ENCODE peak calls at places on chromosomes 7 and 10, in seven cellular contexts. M is CD8-positive, alpha-beta T cell; D is endodermal cell; X is breast epithelium; Y is OCI-LY7; A is cardiac muscle cell; R is thoracic aorta. U is an unnamed sample. For H3K4me1, the result is how much of the 10 kb centered on the place peaks cover.

GRCh38 chr10:103659674-103660363 is 166.3 kb downstream of the NEURL1 start:
- DNase-seq in M (peak), D (peak), X (peak), Y (no peak), A (peak), R (no peak), U (peak)

GRCh38 chr10:86188796-86189558 is 177.6 kb downstream of the GRID1 start:
- DNase-seq in M (no peak), D (no peak), X (no peak), Y (no peak), A (no peak), R (no peak), U (no peak)

GRCh38 chr10:101577121-101577871 is 10.8 kb downstream of the POLL start:
- DNase-seq in M (no peak), D (no peak), X (no peak), Y (no peak), A (no peak), R (no peak), U (no peak)

GRCh38 chr10:103966671-103967432 is at the start of gene SLK:
- DNase-seq in M (peak), D (peak), X (peak), Y (peak), A (peak), R (peak), U (peak)

GRCh38 chr10:97729014-97729413 is 7.9 kb upstream of the ZFYVE27 start:
- DNase-seq in M (no peak), D (no peak), X (no peak), Y (no peak), A (no peak), R (no peak), U (no peak)

GRCh38 chr7:329691-330281 is 39.8 kb downstream of the FOXL3 start:
- DNase-seq in M (no peak), D (no peak), X (no peak), Y (no peak), A (no peak), R (no peak), U (no peak)

GRCh38 chr10:85735997-85736396 is 630.6 kb downstream of the GRID1 start:
- DNase-seq in M (no peak), D (no peak), X (no peak), Y (no peak), A (no peak), R (no peak), U (no peak)

GRCh38 chr7:142439739-142440138 is 181.9 kb upstream of the PRSS58 start:
- DNase-seq in M (no peak), D (no peak), X (no peak), Y (peak), A (no peak), R (no peak), U (no peak)

GRCh38 chr10:98879486-98879885 is 356.2 kb downstream of the HPSE2 start:
- DNase-seq in M (no peak), D (no peak), X (no peak), Y (no peak), A (no peak), R (no peak), U (no peak)

GRCh38 chr7:39312254-39312989 is 253.8 kb upstream of the YAE1 start:
- DNase-seq in M (no peak), D (no peak), X (no peak), Y (no peak), A (no peak), R (no peak), U (no peak)

GRCh38 chr10:14688606-14689005 is 86.1 kb downstream of the FAM107B start:
- DNase-seq in M (no peak), D (no peak), X (no peak), Y (no peak), A (peak), R (no peak), U (no peak)

GRCh38 chr7:34117583-34117982 is 212.2 kb downstream of the BMPER start:
- DNase-seq in M (no peak), D (no peak), X (no peak), Y (no peak), A (no peak), R (no peak), U (no peak)

GRCh38 chr7:112060625-112061024 is 145.6 kb downstream of the DOCK4 start:
- DNase-seq in M (no peak), D (no peak), X (no peak), Y (no peak), A (no peak), R (no peak), U (no peak)

GRCh38 chr10:78641693-78642092 is 427.1 kb upstream of the ZMIZ1 start:
- DNase-seq in M (no peak), D (no peak), X (no peak), Y (no peak), A (no peak), R (no peak), U (no peak)

GRCh38 chr7:71633571-71634008 is 501.6 kb downstream of the GALNT17 start:
- DNase-seq in M (no peak), D (peak), X (no peak), Y (no peak), A (peak), R (no peak), U (no peak)

GRCh38 chr10:5806745-5807144 is 6.5 kb downstream of the GDI2 start:
- DNase-seq in M (no peak), D (no peak), X (no peak), Y (peak), A (no peak), R (no peak), U (no peak)

GRCh38 chr10:15172306-15172840 is 3.9 kb upstream of the NMT2 start:
- DNase-seq in M (no peak), D (no peak), X (peak), Y (no peak), A (no peak), R (no peak), U (no peak)

GRCh38 chr7:95598511-95598910 is 2.2 kb upstream of the PDK4 start:
- DNase-seq in M (no peak), D (no peak), X (no peak), Y (no peak), A (peak), R (no peak), U (no peak)

GRCh38 chr10:118013078-118013568 is 33.6 kb downstream of the RAB11FIP2 start:
- DNase-seq in M (no peak), D (no peak), X (no peak), Y (no peak), A (no peak), R (no peak), U (no peak)

GRCh38 chr7:112069879-112070321 is 136.3 kb downstream of the DOCK4 start:
- DNase-seq in M (no peak), D (no peak), X (no peak), Y (no peak), A (peak), R (no peak), U (no peak)

GRCh38 chr10:81847675-81848074 is 27.3 kb upstream of the NRG3 start:
- DNase-seq in M (no peak), D (peak), X (no peak), Y (no peak), A (no peak), R (no peak), U (no peak)

GRCh38 chr7:131107343-131108211 is 220.1 kb upstream of the MKLN1 start:
- DNase-seq in M (peak), D (peak), X (peak), Y (peak), A (peak), R (peak), U (peak)

GRCh38 chr7:112023786-112024185 is 182.4 kb downstream of the DOCK4 start:
- DNase-seq in M (no peak), D (no peak), X (no peak), Y (no peak), A (no peak), R (no peak), U (no peak)

GRCh38 chr7:4383584-4383983 is 298.5 kb upstream of the FOXK1 start:
- DNase-seq in M (no peak), D (no peak), X (no peak), Y (no peak), A (no peak), R (no peak), U (no peak)

GRCh38 chr7:129958643-129959479 is 6.1 kb upstream of the UBE2H start:
- DNase-seq in M (no peak), D (peak), X (no peak), Y (no peak), A (peak), R (no peak), U (no peak)

GRCh38 chr10:104099274-104099673 is 13.6 kb upstream of the COL17A1 start:
- DNase-seq in M (no peak), D (no peak), X (no peak), Y (no peak), A (peak), R (no peak), U (no peak)

GRCh38 chr7:101586078-101586941 is 42.8 kb downstream of the MYL10 start:
- DNase-seq in M (peak), D (peak), X (no peak), Y (no peak), A (no peak), R (no peak), U (no peak)

GRCh38 chr10:36280886-36281499 is 638.9 kb upstream of the FZD8 start:
- DNase-seq in M (no peak), D (no peak), X (no peak), Y (no peak), A (no peak), R (no peak), U (no peak)

DNA sequence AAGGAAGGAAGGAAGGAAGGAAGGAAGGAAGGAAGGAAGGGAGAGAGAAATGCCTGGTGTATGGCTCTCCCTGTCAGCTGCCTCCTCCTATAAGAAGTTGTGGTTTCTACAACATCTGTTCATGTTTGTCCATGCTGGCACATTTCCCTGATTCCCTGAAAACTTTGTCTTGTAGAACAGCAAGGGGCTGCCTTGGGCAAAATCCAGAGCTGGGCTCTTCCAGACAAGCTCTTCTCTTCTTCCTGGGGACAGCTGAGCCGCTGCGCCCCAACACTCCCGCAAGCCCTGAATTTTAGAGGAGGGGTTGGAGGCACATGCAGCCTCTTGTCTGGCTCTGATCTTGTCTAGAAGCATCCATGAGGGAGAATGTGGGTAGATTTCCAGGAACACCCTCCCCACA is 282.0 kb upstream of the ADARB2 start:
- DNase-seq in M (no peak), D (no peak), X (no peak), Y (no peak), A (no peak), R (no peak), U (no peak)
- H3K4me1 ChIP-seq in M (under half), D (under half), X (under half), Y (under half), A (under half), R (under half), U (under half)

GRCh38 chr7:47787249-47788069 is 160.8 kb downstream of the PKD1L1 start:
- DNase-seq in M (no peak), D (no peak), X (no peak), Y (no peak), A (no peak), R (no peak), U (no peak)

GRCh38 chr7:47788083-47788482 is 160.2 kb downstream of the PKD1L1 start:
- DNase-seq in M (no peak), D (no peak), X (no peak), Y (no peak), A (no peak), R (no peak), U (no peak)

GRCh38 chr7:47785923-47786556 is 162.2 kb downstream of the PKD1L1 start:
- DNase-seq in M (no peak), D (no peak), X (no peak), Y (no peak), A (no peak), R (no peak), U (no peak)

GRCh38 chr7:47783456-47784240 is 164.6 kb downstream of the PKD1L1 start:
- DNase-seq in M (no peak), D (no peak), X (no peak), Y (no peak), A (peak), R (peak), U (no peak)

DNA sequence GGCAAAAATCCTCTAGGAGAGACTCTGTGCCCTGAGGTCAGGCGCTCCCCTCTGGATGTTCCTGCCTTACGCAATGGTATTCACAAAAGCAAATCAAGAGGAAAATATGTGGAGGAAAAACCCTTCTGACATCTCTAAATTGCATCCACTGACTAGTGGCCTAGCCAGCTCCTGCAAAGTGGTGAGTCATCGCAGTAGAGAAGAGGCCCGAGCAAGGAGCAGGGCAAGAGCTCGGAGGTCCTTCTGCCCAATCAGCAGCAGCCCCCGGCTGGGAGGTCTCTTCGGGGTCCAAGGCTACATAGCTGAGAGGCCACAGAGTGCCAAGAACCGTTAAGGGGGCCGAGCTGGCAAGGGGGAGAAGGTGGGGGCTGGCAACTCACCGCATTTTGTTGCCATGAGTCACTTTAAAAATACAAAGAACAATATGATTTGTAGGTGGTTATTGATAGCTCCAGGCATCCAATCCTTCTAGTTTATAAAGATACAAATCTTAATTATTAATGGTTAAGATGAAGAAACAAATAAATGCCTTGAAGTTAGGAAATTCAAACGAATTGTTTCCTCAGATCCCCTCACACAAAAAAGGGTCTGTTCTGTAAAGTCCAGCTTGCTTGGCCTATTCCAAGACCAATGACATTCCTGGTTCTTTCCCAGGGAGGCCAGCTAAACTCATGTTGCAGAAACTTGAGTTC is 161.6 kb downstream of the PKD1L1 start:
- DNase-seq in M (no peak), D (peak), X (peak), Y (no peak), A (peak), R (peak), U (no peak)
- H3K4me1 ChIP-seq in M (under half), D (under half), X (under half), Y (under half), A (under half), R (under half), U (under half)

GRCh38 chr7:44639701-44640321 is 33.4 kb downstream of the OGDH start:
- DNase-seq in M (no peak), D (peak), X (peak), Y (no peak), A (peak), R (no peak), U (no peak)

GRCh38 chr7:44636041-44636580 is 29.7 kb downstream of the OGDH start:
- DNase-seq in M (no peak), D (peak), X (no peak), Y (no peak), A (no peak), R (no peak), U (no peak)

GRCh38 chr7:44636926-44637325 is 30.5 kb downstream of the OGDH start:
- DNase-seq in M (no peak), D (peak), X (no peak), Y (no peak), A (no peak), R (no peak), U (no peak)

GRCh38 chr7:44637788-44638594 is 31.6 kb downstream of the OGDH start:
- DNase-seq in M (peak), D (peak), X (no peak), Y (no peak), A (peak), R (no peak), U (peak)

DNA sequence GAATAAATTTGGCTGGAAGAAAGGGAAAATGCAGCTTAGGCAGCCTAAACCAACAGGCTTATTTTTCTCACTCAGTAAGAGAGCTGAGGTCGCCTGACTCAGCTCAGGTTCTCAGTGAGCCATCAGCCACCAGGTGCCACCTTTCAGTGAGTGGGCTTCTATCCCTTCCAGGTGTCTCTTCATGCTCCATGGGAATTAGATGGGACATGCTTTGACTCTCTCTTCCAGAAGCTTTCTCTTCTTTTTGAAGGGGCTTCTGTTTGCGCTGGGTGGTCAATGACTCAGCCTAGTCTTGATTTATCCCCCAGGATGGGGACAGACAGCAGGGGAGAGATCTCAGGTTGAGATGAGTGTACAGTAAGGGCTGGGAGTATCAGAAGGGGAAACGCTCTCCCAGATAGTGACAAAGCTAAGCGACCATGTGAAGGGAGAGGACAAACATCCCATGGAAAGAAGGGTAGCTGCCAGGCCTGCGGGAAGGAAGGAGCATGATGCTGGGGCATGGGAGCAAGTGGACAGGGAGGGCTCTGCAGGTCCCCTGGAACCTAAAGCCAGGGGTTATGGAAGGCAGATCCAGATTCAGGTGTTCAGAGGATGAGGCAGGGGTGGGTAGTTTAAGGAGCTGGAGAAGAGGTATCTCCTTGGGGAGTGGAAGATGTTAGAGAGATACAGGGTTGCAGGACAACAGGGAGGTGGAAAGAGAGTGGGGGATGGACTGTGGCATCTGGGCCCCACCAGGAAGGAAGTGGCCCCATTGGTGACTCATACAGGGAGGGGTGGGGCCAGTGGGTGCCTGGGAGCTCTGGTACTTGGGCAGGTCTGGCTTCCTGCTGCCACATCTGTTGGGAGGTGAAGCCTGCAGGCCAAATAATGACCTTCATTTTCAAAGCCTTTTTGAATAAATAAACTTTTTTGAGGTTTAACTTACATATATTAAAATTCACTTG is 32.5 kb downstream of the OGDH start:
- DNase-seq in M (peak), D (peak), X (peak), Y (peak), A (peak), R (no peak), U (peak)
- H3K4me1 ChIP-seq in M (half or more), D (under half), X (under half), Y (under half), A (under half), R (under half), U (half or more)

DNA sequence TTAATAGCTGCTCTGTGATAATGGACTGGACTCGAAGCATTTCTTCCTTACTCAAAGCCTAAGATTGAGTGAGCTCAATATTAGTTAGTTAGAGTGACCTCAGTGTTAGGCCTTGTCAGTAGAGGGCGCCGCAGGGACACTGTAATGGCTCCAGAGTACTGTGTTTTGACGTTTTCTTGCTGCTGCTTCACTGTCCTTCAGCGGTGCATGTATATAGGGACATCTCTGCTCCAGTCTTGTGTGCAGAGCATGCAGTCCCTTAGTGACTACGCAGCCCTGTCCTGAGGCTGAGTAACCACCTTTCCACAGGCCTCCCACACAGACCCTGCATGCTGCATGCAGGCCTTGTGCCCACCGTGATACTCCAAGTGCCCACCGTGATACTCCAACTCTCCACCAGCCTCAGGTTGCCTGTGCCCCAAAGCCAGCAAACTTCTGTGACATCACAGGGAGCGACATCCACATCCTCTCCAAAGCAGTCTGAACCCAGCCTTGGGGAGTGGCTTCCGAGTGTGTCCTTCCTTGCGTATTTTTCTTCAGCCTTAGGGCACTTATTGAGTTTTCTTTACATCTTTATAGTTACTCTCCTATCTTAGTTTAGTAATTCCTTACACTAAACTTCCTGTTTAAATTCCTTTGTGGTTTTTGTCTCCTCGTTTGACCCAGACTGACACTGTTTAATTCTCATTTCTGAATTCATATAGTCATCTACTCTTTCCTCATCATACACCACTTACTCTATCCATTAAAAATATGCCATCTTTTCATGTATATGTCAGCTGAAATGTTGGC is 118.2 kb downstream of the JAZF1 start:
- DNase-seq in M (peak), D (peak), X (no peak), Y (peak), A (peak), R (no peak), U (no peak)
- H3K4me1 ChIP-seq in M (under half), D (under half), X (under half), Y (under half), A (under half), R (under half), U (under half)

GRCh38 chr10:29996842-29997123 is 62.6 kb downstream of the JCAD start:
- DNase-seq in M (no peak), D (no peak), X (no peak), Y (no peak), A (no peak), R (no peak), U (no peak)
- H3K4me1 ChIP-seq in M (under half), D (under half), X (under half), Y (under half), A (under half), R (under half), U (under half)

U was measured in CD8-positive, alpha-beta memory T cell.